ENCODE peak calls at places on chromosomes 1 and 21, in five cellular contexts. J is cardiac fibroblast, H is AG04450, S is tibial artery, I is Panc1. D is an unnamed sample.

GRCh38 chr1:209650454-209650853 is 1.8 kb downstream of the LAMB3 start:
- DNase-seq in I (no peak), H (no peak), J (peak), S (no peak), D (no peak)

GRCh38 chr1:8167936-8168335 is 141.8 kb upstream of the ERRFI1 start:
- DNase-seq in H (no peak), J (no peak), I (no peak), S (no peak), D (no peak)

GRCh38 chr1:4796161-4796998 is 142.0 kb downstream of the AJAP1 start:
- DNase-seq in I (no peak), J (no peak), H (no peak), S (no peak), D (no peak)

GRCh38 chr1:109863699-109864062 is 47.0 kb upstream of the CSF1 start:
- DNase-seq in I (no peak), H (no peak), S (no peak), J (peak), D (no peak)

GRCh38 chr1:226061793-226062557 is 541 bp upstream of the H3-3A start:
- DNase-seq in I (no peak), H (no peak), J (peak), S (peak), D (peak)

GRCh38 chr21:39082656-39083376 is 100.4 kb downstream of the PSMG1 start:
- DNase-seq in J (no peak), I (no peak), H (no peak), S (no peak), D (peak)

GRCh38 chr1:16318544-16318943 is 33.7 kb downstream of the FBXO42 start:
- DNase-seq in J (peak), I (no peak), H (no peak), S (peak), D (no peak)

GRCh38 chr1:3105167-3105863 is 36.3 kb downstream of the PRDM16 start:
- DNase-seq in H (no peak), J (no peak), S (no peak), I (no peak), D (no peak)

GRCh38 chr1:77958850-77959249 is 20.0 kb downstream of the FUBP1 start:
- DNase-seq in J (no peak), H (no peak), S (no peak), I (no peak), D (no peak)

GRCh38 chr1:20233394-20233793 is 47.1 kb upstream of the PLA2G2C start:
- DNase-seq in I (no peak), S (no peak), H (no peak), J (peak), D (peak)

GRCh38 chr1:30523055-30524020 is 200.0 kb downstream of the MATN1 start:
- DNase-seq in I (no peak), S (peak), H (no peak), J (peak), D (peak)

GRCh38 chr1:207088161-207088560 is 499 bp upstream of the C4BPB start:
- DNase-seq in S (no peak), I (no peak), J (peak), H (no peak), D (no peak)

GRCh38 chr1:154435801-154436200 is 30.7 kb downstream of the IL6R start:
- DNase-seq in H (no peak), I (no peak), J (no peak), S (no peak), D (no peak)

GRCh38 chr1:84996846-84997666 is at the start of gene MCOLN2:
- DNase-seq in J (no peak), I (no peak), H (no peak), S (no peak), D (peak)

GRCh38 chr1:206693029-206693428 is 8.3 kb downstream of the MAPKAPK2 start:
- DNase-seq in H (no peak), J (peak), I (no peak), S (peak), D (no peak)

GRCh38 chr21:45309069-45309521 is 21.4 kb upstream of the POFUT2 start:
- DNase-seq in H (no peak), S (peak), J (peak), I (no peak), D (no peak)

GRCh38 chr1:204432708-204433107 is 21.1 kb upstream of the PPP1R15B start:
- DNase-seq in J (no peak), S (no peak), I (no peak), H (no peak), D (no peak)

GRCh38 chr1:24987875-24988559 is 57.9 kb upstream of the RUNX3 start:
- DNase-seq in I (no peak), J (no peak), H (no peak), S (no peak), D (no peak)

GRCh38 chr1:229756666-229757065 is 130.6 kb downstream of the URB2 start:
- DNase-seq in I (no peak), S (no peak), H (no peak), J (peak), D (peak)

GRCh38 chr1:199742547-199742946 is 285.0 kb upstream of the NR5A2 start:
- DNase-seq in J (peak), I (peak), H (peak), S (no peak), D (peak)

GRCh38 chr1:179077396-179077795 is 4.5 kb upstream of the TOR3A start:
- DNase-seq in H (peak), I (no peak), S (no peak), J (peak), D (no peak)

GRCh38 chr1:47388548-47389238 is 27.4 kb upstream of the FOXE3 start:
- DNase-seq in J (peak), H (no peak), S (peak), I (peak), D (peak)

GRCh38 chr21:15706686-15707085 is 23.1 kb upstream of the USP25 start:
- DNase-seq in S (no peak), J (peak), I (no peak), H (peak), D (peak)

GRCh38 chr1:6614953-6615785 is 1.6 kb downstream of the PHF13 start:
- DNase-seq in J (no peak), I (no peak), S (no peak), H (no peak), D (no peak)

GRCh38 chr1:176800978-176801552 is 338.1 kb downstream of the PAPPA2 start:
- DNase-seq in I (no peak), H (no peak), J (no peak), S (no peak), D (no peak)

DNA sequence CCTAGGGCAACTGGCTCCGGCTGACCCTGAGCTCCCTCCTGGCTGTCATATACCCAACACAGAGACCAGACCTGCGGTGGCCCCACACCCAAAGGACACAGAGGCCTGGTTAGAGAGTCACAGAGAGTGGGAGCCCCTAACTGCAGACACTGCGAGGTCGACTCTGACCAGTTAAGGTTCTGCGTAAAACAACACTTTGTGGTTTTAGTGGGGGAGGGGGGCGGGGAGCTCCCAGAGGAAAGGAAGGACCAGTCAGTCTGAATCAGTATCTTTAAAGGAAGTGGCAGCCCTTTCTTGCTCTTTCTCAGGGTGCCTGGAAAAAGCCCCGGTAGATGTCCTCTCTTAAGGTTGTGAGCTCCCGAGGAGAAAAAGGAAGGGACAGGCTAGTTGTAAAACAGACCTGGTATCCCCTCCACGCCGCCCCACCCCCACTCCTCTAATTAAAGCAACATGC is 2.4 kb downstream of the SSBP3 start:
- DNase-seq in J (peak), S (no peak), H (peak), I (no peak), D (peak)
- H3K4me3 ChIP-seq in J (peak), S (peak), H (peak), I (no peak), D (no peak)

DNA sequence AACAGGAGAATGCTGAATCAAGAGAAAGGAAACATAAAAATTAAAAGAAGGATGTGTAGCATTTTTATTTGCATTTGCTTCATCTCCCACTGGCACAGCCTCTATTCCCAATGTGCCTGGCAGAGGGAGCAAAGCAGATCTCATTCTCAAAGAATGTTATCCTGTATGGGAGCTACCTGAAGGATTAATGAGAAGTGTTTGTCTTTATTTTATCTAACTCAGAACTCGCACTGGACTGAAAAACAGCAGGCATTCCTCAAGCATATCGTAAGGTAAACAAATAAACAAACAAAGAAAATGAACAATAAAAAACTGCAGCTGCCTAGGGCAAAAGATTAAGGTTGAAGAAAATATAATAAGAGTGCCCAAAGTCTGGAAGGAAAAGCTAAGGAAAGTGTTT is 12.7 kb upstream of the COL11A1 start:
- DNase-seq in H (no peak), I (no peak), J (no peak), S (no peak), D (no peak)
- TF ChIP-seq CTCF in H (no peak), I (no peak), J (no peak), S (no peak), D (no peak)

GRCh38 chr1:171488190-171488929 is 3.0 kb downstream of the PRRC2C start:
- DNase-seq in S (no peak), H (no peak), J (peak), I (no peak), D (peak)

GRCh38 chr1:171484760-171485374 is 463 bp upstream of the PRRC2C start:
- DNase-seq in J (no peak), H (no peak), S (no peak), I (no peak), D (no peak)

GRCh38 chr1:171485375-171486047 is at the start of gene PRRC2C:
- DNase-seq in H (peak), S (peak), I (peak), J (peak), D (peak)

GRCh38 chr1:171486048-171486519 is 754 bp downstream of the PRRC2C start:
- DNase-seq in I (peak), S (no peak), H (peak), J (peak), D (peak)

DNA sequence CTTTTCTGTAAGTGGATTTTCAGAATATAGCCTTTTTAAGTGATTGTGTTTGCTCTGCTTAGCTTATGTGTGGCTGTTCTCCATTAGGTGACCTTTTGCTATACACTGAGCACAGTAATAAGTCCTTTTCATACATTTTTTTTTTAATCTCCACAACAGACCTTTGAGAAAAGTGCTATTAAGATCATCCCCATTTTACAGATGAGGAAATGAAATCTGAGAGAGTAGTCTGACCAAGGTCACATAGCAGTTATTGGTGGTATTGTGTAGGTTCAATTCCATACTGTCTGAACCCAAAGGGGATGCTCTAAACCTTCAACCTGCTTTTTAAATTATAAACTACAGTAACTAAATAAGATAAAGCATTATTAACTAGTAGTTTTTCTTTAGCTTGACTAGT is 1.7 kb downstream of the PRRC2C start:
- DNase-seq in S (no peak), H (no peak), I (no peak), J (no peak), D (no peak)
- H3K4me3 ChIP-seq in S (peak), H (peak), I (peak), J (peak), D (peak)

GRCh38 chr1:65946376-65946775 is 153.7 kb downstream of the PDE4B start:
- DNase-seq in S (no peak), I (no peak), H (no peak), J (no peak), D (no peak)

GRCh38 chr1:65949933-65950332 is 157.2 kb downstream of the PDE4B start:
- DNase-seq in S (no peak), H (no peak), I (no peak), J (no peak), D (no peak)

GRCh38 chr1:65949230-65949626 is 156.5 kb downstream of the PDE4B start:
- DNase-seq in S (no peak), J (peak), I (no peak), H (no peak), D (no peak)

GRCh38 chr1:65946960-65947359 is 154.3 kb downstream of the PDE4B start:
- DNase-seq in H (no peak), S (no peak), I (no peak), J (no peak), D (no peak)

DNA sequence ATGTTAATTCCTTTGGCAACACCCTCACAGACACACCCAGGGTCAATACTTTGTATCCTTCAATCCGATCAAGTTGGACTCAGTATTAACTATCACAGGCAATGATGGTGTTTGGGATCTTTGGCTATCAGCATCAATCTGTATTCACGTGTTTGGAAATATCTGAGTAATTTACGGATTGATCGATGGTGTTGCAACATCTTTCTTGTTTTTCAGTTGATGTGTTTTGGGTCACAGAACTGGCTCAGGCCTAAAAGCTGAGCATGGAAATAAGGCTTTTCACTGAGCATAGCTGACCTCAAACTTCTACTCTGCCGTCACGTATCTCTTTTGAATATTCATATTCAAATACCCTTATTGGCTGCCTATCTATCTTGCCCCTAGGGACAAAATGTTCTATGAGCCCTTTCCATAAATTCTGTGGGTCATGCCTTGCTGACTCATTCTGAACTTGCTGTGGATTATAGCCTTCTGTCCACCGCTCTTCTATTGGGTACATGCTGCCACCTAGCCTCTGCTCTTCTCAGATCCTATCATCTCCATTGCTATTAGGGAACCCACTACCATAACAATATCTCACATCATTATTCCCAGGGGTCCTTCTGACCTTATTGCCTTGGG is 156.0 kb downstream of the PDE4B start:
- DNase-seq in S (no peak), H (no peak), J (peak), I (no peak), D (no peak)
- TF ChIP-seq CTCF in S (no peak), H (peak), J (peak), I (no peak), D (no peak)

DNA sequence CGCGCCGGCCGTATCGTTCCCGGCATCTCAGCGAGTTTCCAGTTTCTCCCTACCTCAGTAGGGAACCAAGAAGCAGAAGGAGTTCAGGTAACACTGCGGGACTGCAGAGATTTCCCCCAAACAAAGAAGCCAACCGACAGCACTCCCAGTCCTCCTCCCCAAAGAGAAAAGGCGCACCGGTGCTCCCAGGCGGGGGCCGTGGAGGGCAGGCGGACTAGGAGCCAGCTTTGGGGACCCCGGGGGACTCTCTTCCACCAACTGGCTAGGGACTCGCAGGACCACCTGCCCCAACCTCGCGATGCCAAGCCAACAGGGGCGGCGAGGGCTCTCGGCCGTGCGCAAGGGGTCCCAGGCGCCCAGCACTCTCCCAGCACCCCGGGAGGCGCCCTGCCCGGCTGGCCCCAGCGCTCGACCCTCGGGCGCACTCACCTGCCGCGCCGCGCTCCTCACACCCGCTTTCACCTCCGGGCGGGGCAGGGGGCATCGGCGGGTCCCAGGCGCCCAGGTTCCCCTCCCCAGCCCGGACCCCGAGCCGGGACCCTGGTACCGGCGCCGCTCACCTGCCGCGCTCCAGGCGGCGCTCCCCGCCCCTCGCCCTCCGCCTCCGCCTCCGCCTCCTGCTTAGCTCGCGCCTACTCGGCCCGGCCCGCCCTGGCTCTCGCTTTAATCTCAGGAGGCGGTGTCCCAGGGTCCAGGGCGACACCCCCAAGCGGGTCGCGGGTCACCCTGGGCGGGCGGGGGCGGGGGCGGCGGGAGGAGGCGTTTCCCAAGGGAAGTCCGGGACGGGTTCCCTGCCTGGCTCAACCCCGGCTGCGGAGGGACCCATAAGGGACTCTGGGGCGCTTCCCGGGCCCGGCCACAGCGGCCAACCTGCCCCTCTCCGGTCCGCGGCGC is at the start of gene TMPRSS2:
- DNase-seq in J (no peak), H (no peak), I (no peak), S (no peak), D (no peak)
- H3K4me3 ChIP-seq in J (no peak), H (no peak), I (peak), S (peak), D (peak)

GRCh38 chr1:21605012-21605715 is 64.0 kb downstream of the RAP1GAP start:
- DNase-seq in S (no peak), J (no peak), I (no peak), H (no peak), D (no peak)
- TF ChIP-seq CTCF in S (no peak), J (no peak), I (no peak), H (no peak), D (no peak)

D was measured in bronchial epithelial cell.